ENCODE peak calls at places on chromosomes 5 and 9, in nine cellular contexts. T, Y, C, P, X, O, E, M and B are unnamed samples.

GRCh38 chr5:10582512-10582897 is 18.6 kb downstream of the ANKRD33B start:
- DNase-seq in X (no peak), C (no peak), P (no peak), O (no peak), E (no peak), M (no peak), T (no peak), Y (no peak), B (no peak)

GRCh38 chr5:128815201-128815600 is 150.1 kb upstream of the SLC27A6 start:
- DNase-seq in X (no peak), M (no peak), T (no peak), Y (no peak), O (no peak), C (no peak), E (no peak), P (peak; percentile 69), B (no peak)

GRCh38 chr5:150217874-150218692 is 28.2 kb downstream of the SLC6A7 start:
- DNase-seq in X (peak; percentile 73), P (peak; percentile 89), O (peak; percentile 90), E (peak; percentile 82), Y (peak; percentile 68), M (peak; percentile 81), T (peak; percentile 81), C (peak; percentile 84), B (peak; percentile 57)

GRCh38 chr5:134873494-134873893 is 677 bp upstream of the TXNDC15 start:
- DNase-seq in X (peak; percentile 9), E (peak; percentile 59), P (peak; percentile 30), C (no peak), O (no peak), Y (no peak), M (no peak), T (no peak), B (no peak)

GRCh38 chr5:83430130-83431010 is 41.2 kb upstream of the VCAN start:
- DNase-seq in T (peak; percentile 64), P (peak; percentile 79), C (peak; percentile 46), X (peak; percentile 58), M (no peak), O (peak; percentile 51), Y (peak; percentile 1), E (peak; percentile 52), B (peak; percentile 17)

GRCh38 chr9:135093111-135093510 is 5.6 kb downstream of the OLFM1 start:
- DNase-seq in X (no peak), M (no peak), O (no peak), E (no peak), T (no peak), P (no peak), C (no peak), Y (no peak), B (no peak)

GRCh38 chr5:149445739-149446369 is 66.8 kb upstream of the IL17B start:
- DNase-seq in P (no peak), E (no peak), X (no peak), C (no peak), M (no peak), O (peak; percentile 49), T (peak; percentile 86), Y (no peak), B (no peak)

GRCh38 chr9:136544549-136545064 is 1.2 kb downstream of the NOTCH1 start:
- DNase-seq in T (no peak), M (peak; percentile 89), X (peak; percentile 39), Y (no peak), C (peak; percentile 60), P (no peak), O (peak; percentile 93), E (peak; percentile 25), B (peak; percentile 44)

GRCh38 chr9:93825348-93826115 is 129.6 kb downstream of the BARX1 start:
- DNase-seq in E (no peak), P (no peak), C (no peak), M (no peak), T (no peak), X (no peak), O (no peak), Y (no peak), B (no peak)

GRCh38 chr9:19375536-19375935 is 4.5 kb downstream of the RPS6 start:
- DNase-seq in E (no peak), O (no peak), T (no peak), X (no peak), Y (no peak), P (no peak), C (no peak), M (no peak), B (no peak)

GRCh38 chr5:174281855-174282254 is 236.3 kb downstream of the NSG2 start:
- DNase-seq in Y (no peak), O (no peak), M (no peak), P (no peak), T (no peak), X (no peak), C (no peak), E (no peak), B (no peak)
- H3K9me3 ChIP-seq in Y (no peaks in the 10 kb centered on the region), O (no peaks in the 10 kb centered on the region), M (no peaks in the 10 kb centered on the region), P (no peaks in the 10 kb centered on the region), T (peaks cover 3% of the 10 kb centered on the region), X (no peaks in the 10 kb centered on the region), C (no peaks in the 10 kb centered on the region), E (no peaks in the 10 kb centered on the region), B (no peaks in the 10 kb centered on the region)

GRCh38 chr9:113012492-113012891 is 500 bp upstream of the ZNF883 start:
- DNase-seq in E (no peak), P (no peak), M (no peak), T (no peak), O (no peak), C (no peak), X (no peak), Y (no peak), B (no peak)
- H3K9me3 ChIP-seq in E (no peaks in the 10 kb centered on the region), P (no peaks in the 10 kb centered on the region), M (no peaks in the 10 kb centered on the region), T (peaks cover 47% of the 10 kb centered on the region), O (peaks cover 3% of the 10 kb centered on the region), C (no peaks in the 10 kb centered on the region), X (no peaks in the 10 kb centered on the region), Y (no peaks in the 10 kb centered on the region), B (no peaks in the 10 kb centered on the region)

GRCh38 chr5:8478308-8478707 is 609.4 kb downstream of the MTRR start:
- DNase-seq in X (no peak), T (no peak), C (no peak), M (no peak), P (no peak), O (no peak), Y (no peak), E (no peak), B (no peak)
- H3K9me3 ChIP-seq in X (no peaks in the 10 kb centered on the region), T (no peaks in the 10 kb centered on the region), C (no peaks in the 10 kb centered on the region), M (no peaks in the 10 kb centered on the region), P (no peaks in the 10 kb centered on the region), O (no peaks in the 10 kb centered on the region), Y (no peaks in the 10 kb centered on the region), E (no peaks in the 10 kb centered on the region), B (no peaks in the 10 kb centered on the region)

GRCh38 chr9:76151267-76151666 is 243.0 kb downstream of the RFK start:
- DNase-seq in X (no peak), M (no peak), Y (no peak), T (no peak), O (no peak), E (no peak), P (no peak), C (no peak), B (no peak)
- H3K9me3 ChIP-seq in X (no peaks in the 10 kb centered on the region), M (no peaks in the 10 kb centered on the region), Y (no peaks in the 10 kb centered on the region), T (no peaks in the 10 kb centered on the region), O (no peaks in the 10 kb centered on the region), E (no peaks in the 10 kb centered on the region), P (no peaks in the 10 kb centered on the region), C (no peaks in the 10 kb centered on the region), B (no peaks in the 10 kb centered on the region)

GRCh38 chr5:140767444-140767843 is 18.5 kb upstream of the PCDHA1 start:
- DNase-seq in E (no peak), O (no peak), X (no peak), T (no peak), C (no peak), P (no peak), Y (no peak), M (no peak), B (no peak)

GRCh38 chr5:140764177-140765020 is 21.5 kb upstream of the PCDHA1 start:
- DNase-seq in C (no peak), Y (no peak), T (peak; percentile 4), E (no peak), X (no peak), M (no peak), O (no peak), P (no peak), B (no peak)
- H3K9me3 ChIP-seq in C (peaks cover 44% of the 10 kb centered on the region), Y (peaks cover 43% of the 10 kb centered on the region), T (peaks cover 80% of the 10 kb centered on the region), E (peaks cover 41% of the 10 kb centered on the region), X (peaks cover 50% of the 10 kb centered on the region), M (peaks cover 95% of the 10 kb centered on the region), O (peaks cover 10% of the 10 kb centered on the region), P (peaks cover 51% of the 10 kb centered on the region), B (peaks cover 31% of the 10 kb centered on the region)

DNA sequence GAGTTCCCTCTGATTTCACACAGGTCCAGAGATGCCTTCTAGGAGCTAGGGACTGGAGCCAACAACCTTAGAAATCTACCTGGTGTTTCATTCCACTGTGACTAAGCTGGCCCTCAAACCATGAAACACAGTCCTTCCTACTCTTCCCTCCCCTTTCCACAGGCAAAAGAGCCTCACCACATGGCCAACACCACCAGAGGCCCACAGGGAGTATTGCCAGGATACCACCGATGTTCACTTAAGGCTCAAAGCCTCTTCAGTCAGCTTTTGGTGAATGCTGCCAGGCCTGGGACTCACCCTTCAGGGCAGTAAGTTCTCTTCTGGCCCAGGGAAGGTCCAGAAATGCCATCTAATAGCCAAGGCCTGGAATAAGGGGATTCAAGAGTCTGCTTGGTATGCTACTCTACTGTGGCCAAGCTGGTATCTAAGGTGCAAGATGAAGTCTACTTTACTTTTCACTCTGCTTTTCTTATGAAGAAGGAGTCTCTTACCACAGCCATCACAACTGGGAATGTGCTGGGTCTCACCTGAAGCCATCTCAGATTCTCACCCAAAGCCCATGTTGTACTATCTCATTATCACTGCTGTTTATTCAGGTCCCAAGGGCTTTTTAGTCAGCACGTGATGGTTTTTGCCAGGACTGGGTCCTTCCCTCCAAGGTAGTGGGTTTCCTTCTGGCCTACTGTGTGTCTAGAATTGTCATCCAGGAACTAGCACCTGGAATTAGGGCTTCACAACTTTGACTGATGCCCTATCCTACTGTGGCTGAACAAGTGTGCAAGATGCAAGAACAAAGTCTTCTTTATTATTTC is 1018.4 kb downstream of the TAF11L14 start:
- DNase-seq in O (no peak), X (no peak), T (no peak), Y (no peak), E (no peak), C (no peak), M (no peak), P (peak; percentile 72), B (no peak)
- H3K9me3 ChIP-seq in O (peaks cover 2% of the 10 kb centered on the region), X (no peaks in the 10 kb centered on the region), T (no peaks in the 10 kb centered on the region), Y (no peaks in the 10 kb centered on the region), E (no peaks in the 10 kb centered on the region), C (no peaks in the 10 kb centered on the region), M (peaks cover 3% of the 10 kb centered on the region), P (peaks cover 47% of the 10 kb centered on the region), B (no peaks in the 10 kb centered on the region)

GRCh38 chr9:65411901-65412300 is 126.9 kb upstream of the FOXD4L5 start:
- DNase-seq in M (peak; percentile 14), P (no peak), C (no peak), O (no peak), X (no peak), E (no peak), Y (no peak), T (no peak), B (no peak)
- H3K9me3 ChIP-seq in M (peaks cover 53% of the 10 kb centered on the region), P (peaks cover 82% of the 10 kb centered on the region), C (no peaks in the 10 kb centered on the region), O (no peaks in the 10 kb centered on the region), X (peaks cover 3% of the 10 kb centered on the region), E (no peaks in the 10 kb centered on the region), Y (no peaks in the 10 kb centered on the region), T (no peaks in the 10 kb centered on the region), B (no peaks in the 10 kb centered on the region)